ENCODE peak calls at places on chromosomes 3 and 15, in seven cellular contexts. One of them, this sample, is unnamed.
A peak's percentile ranks its signal among the peaks of the same experiment; 100 is the strongest.

GRCh38 chr3:194852345-194852744 is 166.7 kb downstream of the FAM43A start:
- DNase-seq in NCI-H1092 treated with DMSO at 0.1 percent for 48 hours: no peak
- DNase-seq in NCI-H1105: no peak
- DNase-seq in stimulated activated CD4-positive, alpha-beta T cell treated with anti-CD3 and anti-CD28 coated beads, Interleukin-2, amount 100 ng/mL, for 24 hours: no peak
- DNase-seq in hippocampal formation: no peak
- DNase-seq in stomach: no peak
- DNase-seq in Caco-2: peak; percentile 14
- DNase-seq in this sample: no peak

GRCh38 chr15:52054381-52054780 is 35.4 kb downstream of the MAPK6 start:
- DNase-seq in NCI-H1105: no peak
- DNase-seq in NCI-H1092 treated with DMSO at 0.1 percent for 48 hours: no peak
- DNase-seq in stomach: no peak
- DNase-seq in hippocampal formation: no peak
- DNase-seq in Caco-2: no peak
- DNase-seq in stimulated activated CD4-positive, alpha-beta T cell treated with anti-CD3 and anti-CD28 coated beads, Interleukin-2, amount 100 ng/mL, for 24 hours: no peak
- DNase-seq in this sample: no peak

GRCh38 chr3:172559029-172559428 is 35.8 kb upstream of the TNFSF10 start:
- DNase-seq in stomach: no peak
- DNase-seq in hippocampal formation: no peak
- DNase-seq in NCI-H1092 treated with DMSO at 0.1 percent for 48 hours: no peak
- DNase-seq in stimulated activated CD4-positive, alpha-beta T cell treated with anti-CD3 and anti-CD28 coated beads, Interleukin-2, amount 100 ng/mL, for 24 hours: no peak
- DNase-seq in NCI-H1105: no peak
- DNase-seq in Caco-2: no peak
- DNase-seq in this sample: no peak

GRCh38 chr3:198028718-198029117 is 68.7 kb downstream of the LMLN start:
- DNase-seq in NCI-H1105: no peak
- DNase-seq in stimulated activated CD4-positive, alpha-beta T cell treated with anti-CD3 and anti-CD28 coated beads, Interleukin-2, amount 100 ng/mL, for 24 hours: no peak
- DNase-seq in Caco-2: no peak
- DNase-seq in NCI-H1092 treated with DMSO at 0.1 percent for 48 hours: no peak
- DNase-seq in stomach: no peak
- DNase-seq in hippocampal formation: no peak
- DNase-seq in this sample: no peak

GRCh38 chr3:169241575-169241927 is 422.0 kb downstream of the MECOM start:
- DNase-seq in NCI-H1105: no peak
- DNase-seq in stomach: no peak
- DNase-seq in Caco-2: no peak
- DNase-seq in NCI-H1092 treated with DMSO at 0.1 percent for 48 hours: no peak
- DNase-seq in stimulated activated CD4-positive, alpha-beta T cell treated with anti-CD3 and anti-CD28 coated beads, Interleukin-2, amount 100 ng/mL, for 24 hours: no peak
- DNase-seq in hippocampal formation: no peak
- DNase-seq in this sample: no peak

GRCh38 chr15:40754574-40754882 is 526 bp downstream of the RMDN3 start:
- DNase-seq in stomach: peak; percentile 45
- DNase-seq in NCI-H1092 treated with DMSO at 0.1 percent for 48 hours: no peak
- DNase-seq in stimulated activated CD4-positive, alpha-beta T cell treated with anti-CD3 and anti-CD28 coated beads, Interleukin-2, amount 100 ng/mL, for 24 hours: no peak
- DNase-seq in NCI-H1105: no peak
- DNase-seq in hippocampal formation: no peak
- DNase-seq in Caco-2: no peak
- DNase-seq in this sample: peak; percentile 54

GRCh38 chr15:65085990-65086679 is 9.6 kb downstream of the KBTBD13 start:
- DNase-seq in NCI-H1105: no peak
- DNase-seq in stimulated activated CD4-positive, alpha-beta T cell treated with anti-CD3 and anti-CD28 coated beads, Interleukin-2, amount 100 ng/mL, for 24 hours: no peak
- DNase-seq in NCI-H1092 treated with DMSO at 0.1 percent for 48 hours: no peak
- DNase-seq in stomach: peak; percentile 38
- DNase-seq in Caco-2: peak; percentile 79
- DNase-seq in hippocampal formation: no peak
- DNase-seq in this sample: peak; percentile 57

GRCh38 chr3:50268703-50269451 is at the start of gene SEMA3B:
- DNase-seq in NCI-H1092 treated with DMSO at 0.1 percent for 48 hours: no peak
- DNase-seq in stimulated activated CD4-positive, alpha-beta T cell treated with anti-CD3 and anti-CD28 coated beads, Interleukin-2, amount 100 ng/mL, for 24 hours: no peak
- DNase-seq in Caco-2: peak; percentile 74
- DNase-seq in hippocampal formation: peak; percentile 38
- DNase-seq in NCI-H1105: no peak
- DNase-seq in stomach: peak; percentile 93
- DNase-seq in this sample: peak; percentile 89

GRCh38 chr3:22765679-22766078 is 437.4 kb upstream of the UBE2E2 start:
- DNase-seq in hippocampal formation: no peak
- DNase-seq in NCI-H1092 treated with DMSO at 0.1 percent for 48 hours: no peak
- DNase-seq in Caco-2: no peak
- DNase-seq in stomach: no peak
- DNase-seq in NCI-H1105: no peak
- DNase-seq in stimulated activated CD4-positive, alpha-beta T cell treated with anti-CD3 and anti-CD28 coated beads, Interleukin-2, amount 100 ng/mL, for 24 hours: no peak
- DNase-seq in this sample: no peak

GRCh38 chr3:105883798-105884377 is 15.1 kb upstream of the CBLB start:
- DNase-seq in NCI-H1092 treated with DMSO at 0.1 percent for 48 hours: no peak
- DNase-seq in Caco-2: no peak
- DNase-seq in stimulated activated CD4-positive, alpha-beta T cell treated with anti-CD3 and anti-CD28 coated beads, Interleukin-2, amount 100 ng/mL, for 24 hours: no peak
- DNase-seq in NCI-H1105: no peak
- DNase-seq in stomach: no peak
- DNase-seq in hippocampal formation: no peak
- DNase-seq in this sample: no peak

GRCh38 chr3:36923523-36923943 is 21.3 kb downstream of the TRANK1 start:
- DNase-seq in Caco-2: no peak
- DNase-seq in NCI-H1105: no peak
- DNase-seq in hippocampal formation: no peak
- DNase-seq in stimulated activated CD4-positive, alpha-beta T cell treated with anti-CD3 and anti-CD28 coated beads, Interleukin-2, amount 100 ng/mL, for 24 hours: no peak
- DNase-seq in stomach: no peak
- DNase-seq in NCI-H1092 treated with DMSO at 0.1 percent for 48 hours: no peak
- DNase-seq in this sample: no peak

GRCh38 chr15:78315686-78316085 is 16.3 kb upstream of the SKIC8 start:
- DNase-seq in hippocampal formation: no peak
- DNase-seq in stimulated activated CD4-positive, alpha-beta T cell treated with anti-CD3 and anti-CD28 coated beads, Interleukin-2, amount 100 ng/mL, for 24 hours: no peak
- DNase-seq in NCI-H1105: no peak
- DNase-seq in stomach: no peak
- DNase-seq in Caco-2: peak; percentile 52
- DNase-seq in NCI-H1092 treated with DMSO at 0.1 percent for 48 hours: peak; percentile 70
- DNase-seq in this sample: peak; percentile 54

GRCh38 chr3:57061556-57061955 is 1.1 kb downstream of the SPATA12 start:
- DNase-seq in NCI-H1092 treated with DMSO at 0.1 percent for 48 hours: no peak
- DNase-seq in hippocampal formation: no peak
- DNase-seq in stomach: no peak
- DNase-seq in NCI-H1105: no peak
- DNase-seq in stimulated activated CD4-positive, alpha-beta T cell treated with anti-CD3 and anti-CD28 coated beads, Interleukin-2, amount 100 ng/mL, for 24 hours: no peak
- DNase-seq in Caco-2: no peak
- DNase-seq in this sample: no peak

GRCh38 chr3:106326941-106327765 is 458.3 kb upstream of the CBLB start:
- DNase-seq in NCI-H1092 treated with DMSO at 0.1 percent for 48 hours: no peak
- DNase-seq in stomach: no peak
- DNase-seq in Caco-2: no peak
- DNase-seq in hippocampal formation: no peak
- DNase-seq in stimulated activated CD4-positive, alpha-beta T cell treated with anti-CD3 and anti-CD28 coated beads, Interleukin-2, amount 100 ng/mL, for 24 hours: no peak
- DNase-seq in NCI-H1105: no peak
- DNase-seq in this sample: no peak

GRCh38 chr3:132256984-132257383 is 60.2 kb upstream of the ACP3 start:
- DNase-seq in stomach: peak; percentile 40
- DNase-seq in NCI-H1092 treated with DMSO at 0.1 percent for 48 hours: peak; percentile 32
- DNase-seq in Caco-2: peak; percentile 55
- DNase-seq in stimulated activated CD4-positive, alpha-beta T cell treated with anti-CD3 and anti-CD28 coated beads, Interleukin-2, amount 100 ng/mL, for 24 hours: no peak
- DNase-seq in NCI-H1105: peak; percentile 75
- DNase-seq in hippocampal formation: peak; percentile 3
- DNase-seq in this sample: peak; percentile 16

GRCh38 chr3:188938999-188939398 is 232.8 kb upstream of the TPRG1 start:
- DNase-seq in stomach: no peak
- DNase-seq in stimulated activated CD4-positive, alpha-beta T cell treated with anti-CD3 and anti-CD28 coated beads, Interleukin-2, amount 100 ng/mL, for 24 hours: no peak
- DNase-seq in NCI-H1092 treated with DMSO at 0.1 percent for 48 hours: no peak
- DNase-seq in hippocampal formation: no peak
- DNase-seq in NCI-H1105: no peak
- DNase-seq in Caco-2: no peak
- DNase-seq in this sample: no peak

GRCh38 chr3:37803726-37804469 is 57.8 kb upstream of the CTDSPL start:
- DNase-seq in Caco-2: no peak
- DNase-seq in NCI-H1092 treated with DMSO at 0.1 percent for 48 hours: no peak
- DNase-seq in NCI-H1105: no peak
- DNase-seq in stimulated activated CD4-positive, alpha-beta T cell treated with anti-CD3 and anti-CD28 coated beads, Interleukin-2, amount 100 ng/mL, for 24 hours: no peak
- DNase-seq in hippocampal formation: no peak
- DNase-seq in stomach: no peak
- DNase-seq in this sample: no peak

GRCh38 chr3:100006570-100007271 is 107.6 kb downstream of the FILIP1L start:
- DNase-seq in NCI-H1105: no peak
- DNase-seq in stomach: no peak
- DNase-seq in hippocampal formation: no peak
- DNase-seq in stimulated activated CD4-positive, alpha-beta T cell treated with anti-CD3 and anti-CD28 coated beads, Interleukin-2, amount 100 ng/mL, for 24 hours: no peak
- DNase-seq in NCI-H1092 treated with DMSO at 0.1 percent for 48 hours: no peak
- DNase-seq in Caco-2: no peak
- DNase-seq in this sample: no peak

GRCh38 chr3:70726966-70727365 is 414.5 kb upstream of the MDFIC2 start:
- DNase-seq in stomach: no peak
- DNase-seq in NCI-H1092 treated with DMSO at 0.1 percent for 48 hours: no peak
- DNase-seq in hippocampal formation: no peak
- DNase-seq in Caco-2: no peak
- DNase-seq in stimulated activated CD4-positive, alpha-beta T cell treated with anti-CD3 and anti-CD28 coated beads, Interleukin-2, amount 100 ng/mL, for 24 hours: no peak
- DNase-seq in NCI-H1105: no peak
- DNase-seq in this sample: no peak

GRCh38 chr15:101521084-101521483 is 31.6 kb upstream of the PCSK6 start:
- DNase-seq in NCI-H1105: no peak
- DNase-seq in stimulated activated CD4-positive, alpha-beta T cell treated with anti-CD3 and anti-CD28 coated beads, Interleukin-2, amount 100 ng/mL, for 24 hours: no peak
- DNase-seq in NCI-H1092 treated with DMSO at 0.1 percent for 48 hours: no peak
- DNase-seq in hippocampal formation: no peak
- DNase-seq in Caco-2: no peak
- DNase-seq in stomach: no peak
- DNase-seq in this sample: no peak

GRCh38 chr3:127652246-127652995 is 20.3 kb upstream of the ABTB1 start:
- DNase-seq in stimulated activated CD4-positive, alpha-beta T cell treated with anti-CD3 and anti-CD28 coated beads, Interleukin-2, amount 100 ng/mL, for 24 hours: peak; percentile 38
- DNase-seq in hippocampal formation: peak; percentile 6
- DNase-seq in stomach: peak; percentile 54
- DNase-seq in NCI-H1105: peak; percentile 64
- DNase-seq in Caco-2: no peak
- DNase-seq in NCI-H1092 treated with DMSO at 0.1 percent for 48 hours: peak; percentile 37
- DNase-seq in this sample: peak; percentile 47

GRCh38 chr3:122754867-122755835 is 38.5 kb downstream of the HSPBAP1 start:
- DNase-seq in NCI-H1092 treated with DMSO at 0.1 percent for 48 hours: no peak
- DNase-seq in NCI-H1105: no peak
- DNase-seq in hippocampal formation: no peak
- DNase-seq in Caco-2: peak; percentile 76
- DNase-seq in stimulated activated CD4-positive, alpha-beta T cell treated with anti-CD3 and anti-CD28 coated beads, Interleukin-2, amount 100 ng/mL, for 24 hours: no peak
- DNase-seq in stomach: no peak
- DNase-seq in this sample: no peak

GRCh38 chr3:194305356-194306108 is 45.6 kb downstream of the CPN2 start:
- DNase-seq in NCI-H1092 treated with DMSO at 0.1 percent for 48 hours: no peak
- DNase-seq in stimulated activated CD4-positive, alpha-beta T cell treated with anti-CD3 and anti-CD28 coated beads, Interleukin-2, amount 100 ng/mL, for 24 hours: no peak
- DNase-seq in NCI-H1105: no peak
- DNase-seq in stomach: no peak
- DNase-seq in hippocampal formation: no peak
- DNase-seq in Caco-2: no peak
- DNase-seq in this sample: no peak

GRCh38 chr3:193416629-193417028 is 38.1 kb upstream of the ATP13A5 start:
- DNase-seq in NCI-H1092 treated with DMSO at 0.1 percent for 48 hours: no peak
- DNase-seq in stomach: no peak
- DNase-seq in Caco-2: no peak
- DNase-seq in NCI-H1105: no peak
- DNase-seq in hippocampal formation: no peak
- DNase-seq in stimulated activated CD4-positive, alpha-beta T cell treated with anti-CD3 and anti-CD28 coated beads, Interleukin-2, amount 100 ng/mL, for 24 hours: no peak
- DNase-seq in this sample: no peak

GRCh38 chr3:50171540-50172301 is 16.6 kb downstream of the SEMA3F start:
- DNase-seq in stomach: peak; percentile 70
- DNase-seq in NCI-H1092 treated with DMSO at 0.1 percent for 48 hours: no peak
- DNase-seq in hippocampal formation: no peak
- DNase-seq in stimulated activated CD4-positive, alpha-beta T cell treated with anti-CD3 and anti-CD28 coated beads, Interleukin-2, amount 100 ng/mL, for 24 hours: no peak
- DNase-seq in Caco-2: no peak
- DNase-seq in NCI-H1105: no peak
- DNase-seq in this sample: peak; percentile 60

GRCh38 chr15:77371850-77372249 is 48.1 kb downstream of the PEAK1 start:
- DNase-seq in NCI-H1092 treated with DMSO at 0.1 percent for 48 hours: no peak
- DNase-seq in stomach: no peak
- DNase-seq in Caco-2: no peak
- DNase-seq in hippocampal formation: no peak
- DNase-seq in NCI-H1105: no peak
- DNase-seq in stimulated activated CD4-positive, alpha-beta T cell treated with anti-CD3 and anti-CD28 coated beads, Interleukin-2, amount 100 ng/mL, for 24 hours: no peak
- DNase-seq in this sample: no peak

GRCh38 chr3:15326037-15326436 is 6.3 kb downstream of the SH3BP5 start:
- DNase-seq in stomach: no peak
- DNase-seq in hippocampal formation: no peak
- DNase-seq in Caco-2: no peak
- DNase-seq in NCI-H1105: no peak
- DNase-seq in stimulated activated CD4-positive, alpha-beta T cell treated with anti-CD3 and anti-CD28 coated beads, Interleukin-2, amount 100 ng/mL, for 24 hours: no peak
- DNase-seq in NCI-H1092 treated with DMSO at 0.1 percent for 48 hours: peak; percentile 14
- DNase-seq in this sample: no peak

GRCh38 chr15:41291065-41291631 is 41.2 kb downstream of the OIP5 start:
- DNase-seq in stomach: no peak
- DNase-seq in NCI-H1105: no peak
- DNase-seq in stimulated activated CD4-positive, alpha-beta T cell treated with anti-CD3 and anti-CD28 coated beads, Interleukin-2, amount 100 ng/mL, for 24 hours: no peak
- DNase-seq in hippocampal formation: no peak
- DNase-seq in NCI-H1092 treated with DMSO at 0.1 percent for 48 hours: no peak
- DNase-seq in Caco-2: no peak
- DNase-seq in this sample: peak; percentile 12

GRCh38 chr3:97579365-97579764 is 185.2 kb upstream of the ARL6 start:
- DNase-seq in stimulated activated CD4-positive, alpha-beta T cell treated with anti-CD3 and anti-CD28 coated beads, Interleukin-2, amount 100 ng/mL, for 24 hours: no peak
- DNase-seq in stomach: no peak
- DNase-seq in hippocampal formation: no peak
- DNase-seq in NCI-H1105: peak; percentile 65
- DNase-seq in Caco-2: no peak
- DNase-seq in NCI-H1092 treated with DMSO at 0.1 percent for 48 hours: peak; percentile 96
- DNase-seq in this sample: no peak

GRCh38 chr3:149523899-149524298 is 49.4 kb downstream of the TM4SF4 start:
- DNase-seq in Caco-2: no peak
- DNase-seq in hippocampal formation: no peak
- DNase-seq in NCI-H1105: no peak
- DNase-seq in stimulated activated CD4-positive, alpha-beta T cell treated with anti-CD3 and anti-CD28 coated beads, Interleukin-2, amount 100 ng/mL, for 24 hours: no peak
- DNase-seq in NCI-H1092 treated with DMSO at 0.1 percent for 48 hours: no peak
- DNase-seq in stomach: no peak
- DNase-seq in this sample: no peak

GRCh38 chr15:83061680-83062079 is 5.4 kb downstream of the BTBD1 start:
- DNase-seq in hippocampal formation: no peak
- DNase-seq in NCI-H1092 treated with DMSO at 0.1 percent for 48 hours: no peak
- DNase-seq in NCI-H1105: no peak
- DNase-seq in stimulated activated CD4-positive, alpha-beta T cell treated with anti-CD3 and anti-CD28 coated beads, Interleukin-2, amount 100 ng/mL, for 24 hours: no peak
- DNase-seq in Caco-2: no peak
- DNase-seq in stomach: no peak
- DNase-seq in this sample: no peak

GRCh38 chr3:108031893-108032292 is 58.9 kb downstream of the CD47 start:
- DNase-seq in Caco-2: no peak
- DNase-seq in stimulated activated CD4-positive, alpha-beta T cell treated with anti-CD3 and anti-CD28 coated beads, Interleukin-2, amount 100 ng/mL, for 24 hours: no peak
- DNase-seq in NCI-H1092 treated with DMSO at 0.1 percent for 48 hours: no peak
- DNase-seq in NCI-H1105: no peak
- DNase-seq in hippocampal formation: no peak
- DNase-seq in stomach: no peak
- DNase-seq in this sample: no peak

GRCh38 chr3:190239325-190239724 is 82.9 kb downstream of the CLDN1 start:
- DNase-seq in stomach: no peak
- DNase-seq in stimulated activated CD4-positive, alpha-beta T cell treated with anti-CD3 and anti-CD28 coated beads, Interleukin-2, amount 100 ng/mL, for 24 hours: no peak
- DNase-seq in NCI-H1105: no peak
- DNase-seq in NCI-H1092 treated with DMSO at 0.1 percent for 48 hours: no peak
- DNase-seq in Caco-2: no peak
- DNase-seq in hippocampal formation: no peak
- DNase-seq in this sample: no peak

GRCh38 chr15:50390549-50391264 is 33.5 kb upstream of the USP8 start:
- DNase-seq in stimulated activated CD4-positive, alpha-beta T cell treated with anti-CD3 and anti-CD28 coated beads, Interleukin-2, amount 100 ng/mL, for 24 hours: no peak
- DNase-seq in stomach: no peak
- DNase-seq in NCI-H1092 treated with DMSO at 0.1 percent for 48 hours: no peak
- DNase-seq in Caco-2: no peak
- DNase-seq in NCI-H1105: no peak
- DNase-seq in hippocampal formation: no peak
- DNase-seq in this sample: no peak

GRCh38 chr3:188282871-188283270 is 128.9 kb downstream of the LPP start:
- DNase-seq in stomach: no peak
- DNase-seq in Caco-2: peak; percentile 63
- DNase-seq in NCI-H1092 treated with DMSO at 0.1 percent for 48 hours: no peak
- DNase-seq in stimulated activated CD4-positive, alpha-beta T cell treated with anti-CD3 and anti-CD28 coated beads, Interleukin-2, amount 100 ng/mL, for 24 hours: no peak
- DNase-seq in NCI-H1105: no peak
- DNase-seq in hippocampal formation: no peak
- DNase-seq in this sample: no peak

GRCh38 chr3:112644453-112644852 is 3.5 kb upstream of the CCDC80 start:
- DNase-seq in stimulated activated CD4-positive, alpha-beta T cell treated with anti-CD3 and anti-CD28 coated beads, Interleukin-2, amount 100 ng/mL, for 24 hours: no peak
- DNase-seq in stomach: no peak
- DNase-seq in NCI-H1092 treated with DMSO at 0.1 percent for 48 hours: no peak
- DNase-seq in hippocampal formation: no peak
- DNase-seq in Caco-2: no peak
- DNase-seq in NCI-H1105: no peak
- DNase-seq in this sample: no peak

GRCh38 chr15:31270767-31271166 is 55.9 kb upstream of the KLF13 start:
- DNase-seq in NCI-H1092 treated with DMSO at 0.1 percent for 48 hours: no peak
- DNase-seq in NCI-H1105: no peak
- DNase-seq in stimulated activated CD4-positive, alpha-beta T cell treated with anti-CD3 and anti-CD28 coated beads, Interleukin-2, amount 100 ng/mL, for 24 hours: no peak
- DNase-seq in stomach: peak; percentile 17
- DNase-seq in Caco-2: peak; percentile 37
- DNase-seq in hippocampal formation: no peak
- DNase-seq in this sample: peak; percentile 4

GRCh38 chr3:167852216-167852615 is 116.7 kb downstream of the SERPINI1 start:
- DNase-seq in NCI-H1092 treated with DMSO at 0.1 percent for 48 hours: no peak
- DNase-seq in stimulated activated CD4-positive, alpha-beta T cell treated with anti-CD3 and anti-CD28 coated beads, Interleukin-2, amount 100 ng/mL, for 24 hours: no peak
- DNase-seq in stomach: no peak
- DNase-seq in NCI-H1105: no peak
- DNase-seq in Caco-2: no peak
- DNase-seq in hippocampal formation: no peak
- DNase-seq in this sample: no peak

This sample was measured in transverse colon.